ENCODE peak calls at places on chromosomes 16 and 17, in seven cellular contexts. Y is AG09319; T is GDM1; E is activated CD8-positive, alpha-beta memory T cell treated with anti-CD3 and anti-CD28 coated beads for 1 hour; F is neural crest cell; I is hepatic stellate cell; P is stimulated activated CD8-positive, alpha-beta memory T cell treated with anti-CD3 and anti-CD28 coated beads, Interleukin-4, amount 100 ng/mL, for 1 hour. N is an unnamed sample.

GRCh38 chr17:49875690-49876089 is 27.8 kb upstream of the TAC4 start:
- DNase-seq in Y (no peak), T (no peak), E (no peak), F (no peak), I (no peak), P (no peak), N (no peak)

GRCh38 chr17:38749222-38750043 is 1.3 kb upstream of the PCGF2 start:
- DNase-seq in Y (peak), T (no peak), E (no peak), F (peak), I (no peak), P (no peak), N (no peak)

GRCh38 chr16:83661656-83662055 is 146.1 kb upstream of the HSBP1 start:
- DNase-seq in Y (no peak), T (no peak), E (no peak), F (no peak), I (no peak), P (no peak), N (no peak)

GRCh38 chr17:50533720-50534148 is 1.2 kb downstream of the EPN3 start:
- DNase-seq in Y (peak), T (no peak), E (no peak), F (no peak), I (no peak), P (no peak), N (no peak)

GRCh38 chr17:80855968-80856862 is 135.4 kb upstream of the CHMP6 start:
- DNase-seq in Y (peak), T (peak), E (no peak), F (no peak), I (peak), P (peak), N (no peak)

GRCh38 chr16:89177501-89177900 is 6.0 kb downstream of the CDH15 start:
- DNase-seq in Y (no peak), T (no peak), E (no peak), F (no peak), I (no peak), P (no peak), N (no peak)

GRCh38 chr16:49194499-49195260 is 87.0 kb downstream of the CBLN1 start:
- DNase-seq in Y (no peak), T (no peak), E (no peak), F (no peak), I (no peak), P (no peak), N (no peak)

GRCh38 chr17:39271546-39271945 is 45.8 kb upstream of the STAC2 start:
- DNase-seq in Y (peak), T (no peak), E (no peak), F (no peak), I (no peak), P (no peak), N (no peak)

GRCh38 chr17:80892019-80892855 is 99.4 kb upstream of the CHMP6 start:
- DNase-seq in Y (peak), T (peak), E (peak), F (no peak), I (peak), P (peak), N (peak)

GRCh38 chr17:75289832-75290337 is 652 bp upstream of the SLC25A19 start:
- DNase-seq in Y (no peak), T (peak), E (peak), F (no peak), I (peak), P (peak), N (no peak)

GRCh38 chr17:60524463-60525346 is 1.3 kb downstream of the APPBP2 start:
- DNase-seq in Y (no peak), T (no peak), E (no peak), F (no peak), I (no peak), P (no peak), N (no peak)

GRCh38 chr17:5500804-5501391 is 14.5 kb downstream of the MIS12 start:
- DNase-seq in Y (peak), T (no peak), E (peak), F (peak), I (peak), P (peak), N (peak)

GRCh38 chr17:20210614-20211013 is 201.5 kb downstream of the SPECC1 start:
- DNase-seq in Y (no peak), T (no peak), E (no peak), F (no peak), I (no peak), P (no peak), N (no peak)

GRCh38 chr17:36721560-36722120 is 120.3 kb downstream of the MRM1 start:
- DNase-seq in Y (no peak), T (no peak), E (no peak), F (no peak), I (no peak), P (no peak), N (no peak)

GRCh38 chr17:20896153-20896649 is 146.6 kb downstream of the USP22 start:
- DNase-seq in Y (no peak), T (no peak), E (no peak), F (no peak), I (no peak), P (no peak), N (no peak)